ENCODE peak calls at places on chromosome 20, in five cellular contexts. B is CD4-positive, CD25-positive, alpha-beta regulatory T cell; Q is Peyer's patch; S is adrenal gland; F is CD8-positive, alpha-beta T cell. H is an unnamed sample. For H3K9me3 and H3K4me1, the result is how much of the 10 kb centered on the place peaks cover.

GRCh38 chr20:2752631-2753455 is 47.6 kb downstream of the CPXM1 start:
- DNase-seq in B (peak), Q (no peak), S (no peak), F (peak), H (peak)

GRCh38 chr20:44336086-44336485 is 757 bp upstream of the R3HDML start:
- DNase-seq in B (no peak), Q (no peak), S (no peak), F (no peak), H (no peak)

GRCh38 chr20:1299522-1299921 is 29.4 kb downstream of the SDCBP2 start:
- DNase-seq in B (peak), Q (no peak), S (no peak), F (peak), H (no peak)

GRCh38 chr20:44970243-44970757 is 4.0 kb downstream of the STK4 start:
- DNase-seq in B (peak), Q (no peak), S (no peak), F (no peak), H (peak)

GRCh38 chr20:4829494-4830211 is 107.9 kb downstream of the PRND start:
- DNase-seq in B (no peak), Q (no peak), S (no peak), F (no peak), H (no peak)

GRCh38 chr20:3164763-3165410 is 5.2 kb upstream of the FASTKD5 start:
- DNase-seq in B (no peak), Q (no peak), S (no peak), F (no peak), H (no peak)

GRCh38 chr20:36205026-36205425 is 31.3 kb upstream of the AAR2 start:
- DNase-seq in B (no peak), Q (no peak), S (no peak), F (no peak), H (no peak)

GRCh38 chr20:53081916-53082863 is 110.0 kb downstream of the TSHZ2 start:
- DNase-seq in B (no peak), Q (no peak), S (peak), F (no peak), H (no peak)

GRCh38 chr20:348972-349841 is 2.3 kb downstream of the NRSN2 start:
- DNase-seq in B (no peak), Q (no peak), S (no peak), F (no peak), H (no peak)

GRCh38 chr20:5608448-5609161 is 141.6 kb upstream of the SHLD1 start:
- DNase-seq in B (peak), Q (no peak), S (no peak), F (no peak), H (no peak)

GRCh38 chr20:36298061-36298460 is 8.1 kb upstream of the DLGAP4 start:
- DNase-seq in B (no peak), Q (no peak), S (no peak), F (no peak), H (no peak)

GRCh38 chr20:62547364-62547763 is 71.6 kb upstream of the GATA5 start:
- DNase-seq in B (no peak), Q (no peak), S (no peak), F (no peak), H (no peak)

GRCh38 chr20:62401331-62401779 is 5.7 kb downstream of the CABLES2 start:
- DNase-seq in B (no peak), Q (no peak), S (no peak), F (no peak), H (no peak)

GRCh38 chr20:5657190-5657872 is 92.9 kb upstream of the SHLD1 start:
- DNase-seq in B (no peak), Q (no peak), S (peak), F (no peak), H (no peak)

GRCh38 chr20:7171911-7172310 is 404.4 kb downstream of the BMP2 start:
- DNase-seq in B (no peak), Q (no peak), S (no peak), F (no peak), H (no peak)

GRCh38 chr20:52039746-52040145 is 151.8 kb downstream of the ZFP64 start:
- DNase-seq in B (no peak), Q (no peak), S (no peak), F (no peak), H (no peak)

GRCh38 chr20:21166801-21167200 is 40.9 kb downstream of the KIZ start:
- DNase-seq in B (peak), Q (no peak), S (no peak), F (no peak), H (no peak)

GRCh38 chr20:61435823-61436220 is 183.8 kb downstream of the CDH4 start:
- DNase-seq in B (no peak), Q (no peak), S (no peak), F (no peak), H (no peak)

GRCh38 chr20:22303523-22303922 is 280.8 kb downstream of the FOXA2 start:
- DNase-seq in B (no peak), Q (no peak), S (no peak), F (no peak), H (no peak)

GRCh38 chr20:64242003-64242796 is 13.3 kb upstream of the PCMTD2 start:
- DNase-seq in B (no peak), Q (no peak), S (no peak), F (no peak), H (no peak)

GRCh38 chr20:63132131-63132714 is 83.7 kb downstream of the YTHDF1 start:
- DNase-seq in B (no peak), Q (no peak), S (no peak), F (no peak), H (no peak)

GRCh38 chr20:20793570-20793969 is 81.1 kb upstream of the RALGAPA2 start:
- DNase-seq in B (no peak), Q (no peak), S (no peak), F (no peak), H (no peak)

GRCh38 chr20:24662286-24662685 is 192.9 kb downstream of the SYNDIG1 start:
- DNase-seq in B (no peak), Q (no peak), S (no peak), F (no peak), H (no peak)

GRCh38 chr20:29443819-29444218 is 1813.6 kb upstream of the DEFB115 start:
- DNase-seq in B (peak), Q (no peak), S (no peak), F (no peak), H (no peak)

GRCh38 chr20:17967595-17968365 is 814 bp downstream of the SNX5 start:
- DNase-seq in B (peak), Q (peak), S (peak), F (no peak), H (no peak)

GRCh38 chr20:62666736-62667529 is 24.6 kb downstream of the SLCO4A1 start:
- DNase-seq in B (no peak), Q (no peak), S (peak), F (no peak), H (no peak)

DNA sequence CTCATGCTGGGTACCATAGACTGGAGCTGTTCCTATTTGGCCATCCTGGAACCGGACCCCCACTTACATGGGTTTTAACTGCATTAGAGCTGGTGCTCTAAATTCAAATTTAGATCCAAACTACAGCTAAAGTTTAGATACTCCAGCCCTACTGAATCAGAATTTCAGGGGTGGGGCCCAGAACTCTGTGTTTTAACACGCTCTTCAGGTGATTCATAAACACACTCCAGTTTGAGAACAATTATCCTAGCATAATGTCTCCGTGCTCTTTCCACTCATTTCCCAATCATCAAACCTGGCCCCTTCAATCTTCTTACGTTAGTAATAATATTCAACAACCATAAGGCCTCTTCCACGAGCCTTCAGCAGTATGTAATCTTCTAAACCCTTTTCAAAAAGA is 15.3 kb downstream of the TRPC4AP start:
- DNase-seq in B (no peak), Q (no peak), S (no peak), F (no peak), H (no peak)
- H3K9me3 ChIP-seq in B (under half), Q (under half), S (under half), F (under half), H (under half)

GRCh38 chr20:57392512-57393271 is 1.5 kb downstream of the RBM38 start:
- DNase-seq in B (peak), Q (peak), S (no peak), F (peak), H (peak)

GRCh38 chr20:57395111-57395959 is 4.1 kb downstream of the RBM38 start:
- DNase-seq in B (no peak), Q (no peak), S (peak), F (no peak), H (no peak)

GRCh38 chr20:57396212-57396611 is 5.0 kb downstream of the RBM38 start:
- DNase-seq in B (no peak), Q (no peak), S (no peak), F (no peak), H (no peak)

GRCh38 chr20:57393321-57394086 is 2.3 kb downstream of the RBM38 start:
- DNase-seq in B (no peak), Q (no peak), S (no peak), F (no peak), H (peak)

GRCh38 chr20:57394087-57395082 is 3.2 kb downstream of the RBM38 start:
- DNase-seq in B (no peak), Q (no peak), S (no peak), F (no peak), H (peak)
- H3K4me1 ChIP-seq in B (half or more), Q (under half), S (under half), F (half or more), H (half or more)

GRCh38 chr20:38151455-38151854 is 13.6 kb downstream of the TGM2 start:
- DNase-seq in B (no peak), Q (no peak), S (no peak), F (no peak), H (no peak)

GRCh38 chr20:38148328-38149102 is 16.6 kb downstream of the TGM2 start:
- DNase-seq in B (no peak), Q (no peak), S (no peak), F (no peak), H (no peak)

GRCh38 chr20:38149880-38150594 is 15.0 kb downstream of the TGM2 start:
- DNase-seq in B (no peak), Q (no peak), S (no peak), F (no peak), H (no peak)

GRCh38 chr20:38152175-38153010 is 12.7 kb downstream of the TGM2 start:
- DNase-seq in B (peak), Q (peak), S (peak), F (peak), H (no peak)

DNA sequence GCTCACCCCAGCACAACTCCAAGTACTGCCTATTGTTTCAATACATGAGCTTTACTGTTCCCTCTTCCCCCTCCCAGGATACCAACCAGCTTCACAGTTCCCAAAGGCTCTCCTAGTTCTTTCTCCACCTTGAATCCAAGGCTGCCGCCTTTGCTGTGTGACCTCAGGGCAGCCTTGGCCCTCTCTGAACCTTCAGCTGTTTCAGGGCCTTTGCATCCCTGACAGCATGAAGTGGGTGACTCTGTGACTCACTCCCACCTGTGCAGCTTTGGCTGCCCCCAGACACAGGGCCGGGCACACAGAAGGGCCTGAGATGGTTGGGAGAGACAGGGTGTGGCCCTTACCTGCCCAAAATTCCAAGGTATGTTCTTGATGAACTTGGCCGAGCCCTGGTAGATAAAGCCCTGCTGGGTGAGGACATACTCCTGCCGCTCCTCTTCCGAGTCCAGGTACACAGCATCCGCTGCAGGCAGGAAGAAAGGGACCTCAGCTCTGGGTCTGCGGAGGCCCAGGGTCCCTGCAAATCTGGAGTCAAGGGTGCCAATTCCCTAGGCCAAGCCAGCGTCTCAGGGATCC is 14.4 kb downstream of the TGM2 start:
- DNase-seq in B (no peak), Q (no peak), S (no peak), F (no peak), H (no peak)
- H3K27ac ChIP-seq in B (no peak), Q (no peak), S (no peak), F (no peak), H (no peak)

DNA sequence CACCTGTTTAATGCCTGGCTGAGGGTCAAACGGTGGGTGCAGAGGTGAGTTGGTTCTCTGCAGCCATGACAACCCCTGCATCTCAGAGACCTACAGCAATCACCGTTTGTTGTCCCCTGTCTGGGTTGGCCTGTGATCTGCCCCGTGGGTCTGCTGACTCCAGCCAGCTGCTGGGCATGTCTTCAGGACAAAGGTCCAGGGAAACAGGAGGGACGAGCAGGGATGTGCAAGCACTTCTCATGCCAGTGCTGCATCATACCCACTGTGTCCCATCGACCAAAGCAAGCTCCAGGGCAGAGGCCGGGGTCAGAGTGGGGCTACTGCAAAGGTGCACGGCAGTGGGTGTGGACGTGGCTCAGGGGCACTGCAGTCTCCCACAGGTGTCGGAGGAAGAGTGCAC is 150.2 kb downstream of the PHACTR3 start:
- DNase-seq in B (no peak), Q (no peak), S (no peak), F (no peak), H (no peak)
- H3K9me3 ChIP-seq in B (under half), Q (under half), S (under half), F (under half), H (under half)